ENCODE peak calls at places on chromosomes 5 and 9, in nine cellular contexts. N, R, I, W, H, O, M, E and Y are unnamed samples.

GRCh38 chr9:128637656-128638055 is 19.0 kb downstream of the DYNC2I2 start:
- DNase-seq in N (peak; percentile 47), R (no peak), I (no peak), W (no peak), H (no peak), O (no peak), M (peak; percentile 45), E (no peak), Y (no peak)

GRCh38 chr9:91131433-91131839 is 230.3 kb downstream of the AUH start:
- DNase-seq in N (no peak), R (no peak), I (no peak), W (peak; percentile 31), H (no peak), O (peak; percentile 90), M (peak; percentile 95), E (no peak), Y (peak; percentile 99)

GRCh38 chr9:89077519-89077918 is 86.3 kb downstream of the S1PR3 start:
- DNase-seq in N (no peak), R (no peak), I (no peak), W (no peak), H (no peak), O (no peak), M (no peak), E (peak; percentile 7), Y (no peak)

GRCh38 chr9:86545085-86545484 is 190.9 kb upstream of the TUT7 start:
- DNase-seq in N (no peak), R (no peak), I (no peak), W (no peak), H (no peak), O (no peak), M (no peak), E (no peak), Y (no peak)

GRCh38 chr5:31911291-31912265 is 262.5 kb downstream of the GOLPH3 start:
- DNase-seq in N (no peak), R (no peak), I (no peak), W (no peak), H (no peak), O (no peak), M (no peak), E (no peak), Y (no peak)

GRCh38 chr9:29966247-29966646 is 2393.0 kb upstream of the C9orf72 start:
- DNase-seq in N (no peak), R (no peak), I (no peak), W (no peak), H (no peak), O (no peak), M (peak; percentile 53), E (no peak), Y (peak; percentile 1)

GRCh38 chr5:168136340-168136739 is 155.1 kb upstream of the WWC1 start:
- DNase-seq in N (peak; percentile 53), R (no peak), I (no peak), W (no peak), H (no peak), O (no peak), M (no peak), E (no peak), Y (no peak)

GRCh38 chr9:131734781-131735180 is 5.1 kb downstream of the RAPGEF1 start:
- DNase-seq in N (no peak), R (no peak), I (no peak), W (no peak), H (no peak), O (no peak), M (no peak), E (no peak), Y (no peak)

GRCh38 chr9:83505282-83505681 is 32.9 kb downstream of the FRMD3 start:
- DNase-seq in N (no peak), R (no peak), I (no peak), W (no peak), H (no peak), O (no peak), M (no peak), E (no peak), Y (no peak)

GRCh38 chr5:9156282-9156681 is 389.6 kb downstream of the SEMA5A start:
- DNase-seq in N (no peak), R (peak; percentile 70), I (no peak), W (no peak), H (peak; percentile 20), O (peak; percentile 60), M (peak; percentile 63), E (peak; percentile 7), Y (peak; percentile 75)

GRCh38 chr5:45695011-45695667 is 1.0 kb downstream of the HCN1 start:
- DNase-seq in N (peak; percentile 44), R (no peak), I (no peak), W (no peak), H (peak; percentile 63), O (no peak), M (no peak), E (no peak), Y (no peak)

GRCh38 chr9:80932181-80932580 is 757.2 kb downstream of the TLE1 start:
- DNase-seq in N (no peak), R (no peak), I (no peak), W (no peak), H (no peak), O (no peak), M (no peak), E (no peak), Y (no peak)

GRCh38 chr9:17656889-17657288 is 78.0 kb downstream of the SH3GL2 start:
- DNase-seq in N (no peak), R (no peak), I (no peak), W (no peak), H (no peak), O (no peak), M (no peak), E (no peak), Y (no peak)

GRCh38 chr9:117414220-117414905 is 494 bp downstream of the ASTN2 start:
- DNase-seq in N (peak; percentile 67), R (no peak), I (no peak), W (no peak), H (peak; percentile 64), O (peak; percentile 38), M (peak; percentile 7), E (no peak), Y (peak; percentile 1)

GRCh38 chr9:20929276-20929675 is 102.2 kb downstream of the HACD4 start:
- DNase-seq in N (no peak), R (no peak), I (no peak), W (no peak), H (no peak), O (no peak), M (no peak), E (no peak), Y (no peak)

GRCh38 chr5:171568389-171568788 is 148.9 kb downstream of the FGF18 start:
- DNase-seq in N (no peak), R (no peak), I (no peak), W (no peak), H (no peak), O (no peak), M (no peak), E (no peak), Y (no peak)

GRCh38 chr9:134323741-134324358 is 2.4 kb upstream of the RXRA start:
- DNase-seq in N (peak; percentile 74), R (no peak), I (no peak), W (no peak), H (peak; percentile 42), O (no peak), M (no peak), E (no peak), Y (peak; percentile 49)

GRCh38 chr5:169583424-169584215 is at the start of gene SPDL1:
- DNase-seq in N (peak; percentile 98), R (peak; percentile 96), I (peak; percentile 42), W (peak; percentile 81), H (peak; percentile 98), O (peak; percentile 98), M (peak; percentile 98), E (peak; percentile 97), Y (peak; percentile 96)

GRCh38 chr9:78167356-78167755 is 68.5 kb upstream of the CEP78 start:
- DNase-seq in N (no peak), R (no peak), I (no peak), W (no peak), H (no peak), O (no peak), M (peak; percentile 8), E (no peak), Y (no peak)

GRCh38 chr5:156640751-156641241 is 209.3 kb upstream of the PPP1R2B start:
- DNase-seq in N (no peak), R (no peak), I (no peak), W (no peak), H (no peak), O (no peak), M (no peak), E (no peak), Y (peak; percentile 34)

GRCh38 chr9:133282454-133283238 is 7.6 kb upstream of the ABO start:
- DNase-seq in N (no peak), R (no peak), I (no peak), W (no peak), H (no peak), O (no peak), M (no peak), E (no peak), Y (no peak)

GRCh38 chr5:126192226-126192625 is 231.0 kb upstream of the GRAMD2B start:
- DNase-seq in N (no peak), R (no peak), I (no peak), W (no peak), H (no peak), O (no peak), M (no peak), E (no peak), Y (no peak)

GRCh38 chr9:91897201-91897600 is 52.8 kb downstream of the ROR2 start:
- DNase-seq in N (no peak), R (no peak), I (no peak), W (no peak), H (no peak), O (no peak), M (no peak), E (no peak), Y (peak; percentile 68)

GRCh38 chr9:100426532-100427365 is at the start of gene MSANTD3:
- DNase-seq in N (peak; percentile 88), R (peak; percentile 21), I (no peak), W (peak; percentile 74), H (peak; percentile 89), O (peak; percentile 90), M (peak; percentile 63), E (peak; percentile 81), Y (peak; percentile 70)

GRCh38 chr9:127946728-127947127 is 9.1 kb upstream of the DPM2 start:
- DNase-seq in N (no peak), R (no peak), I (no peak), W (no peak), H (no peak), O (no peak), M (no peak), E (no peak), Y (no peak)

GRCh38 chr5:139394123-139394653 is 716 bp downstream of the PROB1 start:
- DNase-seq in N (peak; percentile 82), R (no peak), I (no peak), W (no peak), H (peak; percentile 74), O (peak; percentile 60), M (no peak), E (peak; percentile 73), Y (no peak)

GRCh38 chr5:33936004-33936380 is 194 bp upstream of the RXFP3 start:
- DNase-seq in N (peak; percentile 87), R (no peak), I (no peak), W (peak; percentile 12), H (peak; percentile 90), O (peak; percentile 40), M (peak; percentile 66), E (no peak), Y (peak; percentile 47)

GRCh38 chr9:35840901-35841900 is 12.2 kb downstream of the TMEM8B start:
- DNase-seq in N (no peak), R (no peak), I (no peak), W (no peak), H (no peak), O (no peak), M (no peak), E (no peak), Y (no peak)

GRCh38 chr5:130110333-130110732 is 206.1 kb downstream of the CHSY3 start:
- DNase-seq in N (no peak), R (no peak), I (no peak), W (no peak), H (no peak), O (no peak), M (peak; percentile 21), E (no peak), Y (no peak)